ENCODE peak calls at places on chromosomes 16 and 17, in five cellular contexts. A, B, Q, V and I are unnamed samples.

GRCh38 chr17:46191332-46192210 is 1.7 kb downstream of the KANSL1 start:
- DNase-seq in A (peak), B (no peak), Q (peak), V (peak), I (peak)

GRCh38 chr17:78266771-78267170 is 35.3 kb downstream of the TMEM235 start:
- DNase-seq in A (no peak), B (no peak), Q (no peak), V (no peak), I (no peak)

GRCh38 chr16:18948372-18949020 is 22.3 kb upstream of the SMG1 start:
- DNase-seq in A (no peak), B (no peak), Q (no peak), V (no peak), I (no peak)

GRCh38 chr17:4623249-4623648 is 18.2 kb downstream of the ALOX15 start:
- DNase-seq in A (peak), B (no peak), Q (no peak), V (no peak), I (no peak)

GRCh38 chr16:15996432-15997109 is 47.2 kb downstream of the ABCC1 start:
- DNase-seq in A (peak), B (peak), Q (peak), V (no peak), I (no peak)

GRCh38 chr17:71709974-71710373 is 410.8 kb upstream of the SOX9 start:
- DNase-seq in A (no peak), B (peak), Q (peak), V (peak), I (no peak)

GRCh38 chr17:80386341-80386740 is 28.6 kb upstream of the ENDOV start:
- DNase-seq in A (no peak), B (no peak), Q (no peak), V (no peak), I (no peak)

GRCh38 chr17:18031955-18032354 is 7.0 kb downstream of the ATPAF2 start:
- DNase-seq in A (peak), B (peak), Q (no peak), V (no peak), I (no peak)

GRCh38 chr17:11948791-11949190 is 48.5 kb downstream of the ZNF18 start:
- DNase-seq in A (peak), B (peak), Q (peak), V (no peak), I (no peak)

GRCh38 chr16:30004424-30004776 is 6.4 kb downstream of the DOC2A start:
- DNase-seq in A (no peak), B (no peak), Q (no peak), V (no peak), I (no peak)

GRCh38 chr17:27239046-27239445 is 54.9 kb upstream of the WSB1 start:
- DNase-seq in A (no peak), B (no peak), Q (no peak), V (no peak), I (peak)

GRCh38 chr17:50274142-50274944 is at the start of gene TMEM92:
- DNase-seq in A (no peak), B (peak), Q (no peak), V (peak), I (no peak)

GRCh38 chr16:85428168-85428898 is 184.8 kb upstream of the GSE1 start:
- DNase-seq in A (peak), B (no peak), Q (no peak), V (peak), I (peak)

GRCh38 chr16:19203374-19203966 is 35.4 kb downstream of the SYT17 start:
- DNase-seq in A (no peak), B (no peak), Q (no peak), V (no peak), I (peak)

GRCh38 chr16:27317320-27317719 is 3.5 kb downstream of the IL4R start:
- DNase-seq in A (no peak), B (no peak), Q (no peak), V (no peak), I (no peak)

GRCh38 chr17:57987582-57988300 is at the start of gene VEZF1:
- DNase-seq in A (peak), B (peak), Q (peak), V (peak), I (peak)

GRCh38 chr16:56643080-56643778 is 4.8 kb downstream of the MT1A start:
- DNase-seq in A (peak), B (no peak), Q (peak), V (peak), I (peak)

GRCh38 chr16:15054357-15055140 is 1.3 kb downstream of the NTAN1 start:
- DNase-seq in A (no peak), B (no peak), Q (no peak), V (no peak), I (no peak)

GRCh38 chr16:30997887-30998711 is 12.3 kb downstream of the STX1B start:
- DNase-seq in A (peak), B (peak), Q (peak), V (no peak), I (no peak)

GRCh38 chr17:81354252-81354943 is 40.9 kb upstream of the BAHCC1 start:
- DNase-seq in A (no peak), B (no peak), Q (no peak), V (no peak), I (no peak)

GRCh38 chr16:55324491-55325447 is 766 bp downstream of the IRX6 start:
- DNase-seq in A (no peak), B (no peak), Q (peak), V (peak), I (no peak)

GRCh38 chr17:1197379-1197778 is 17.6 kb upstream of the ABR start:
- DNase-seq in A (peak), B (peak), Q (peak), V (no peak), I (peak)

GRCh38 chr17:10019941-10020403 is 114.9 kb upstream of the RCVRN start:
- DNase-seq in A (no peak), B (no peak), Q (peak), V (peak), I (no peak)

GRCh38 chr16:12801511-12802042 is 2.1 kb downstream of the CPPED1 start:
- DNase-seq in A (peak), B (peak), Q (peak), V (no peak), I (peak)

GRCh38 chr16:58443783-58444182 is 51.5 kb downstream of the GINS3 start:
- DNase-seq in A (no peak), B (no peak), Q (no peak), V (no peak), I (no peak)

GRCh38 chr16:6104423-6104822 is 1006.8 kb upstream of the EEF2KMT start:
- DNase-seq in A (no peak), B (no peak), Q (no peak), V (no peak), I (no peak)

GRCh38 chr17:59842901-59843652 is 49.7 kb downstream of the TUBD1 start:
- DNase-seq in A (peak), B (peak), Q (peak), V (no peak), I (peak)

GRCh38 chr17:75933836-75934235 is 7.0 kb downstream of the FBF1 start:
- DNase-seq in A (no peak), B (no peak), Q (peak), V (no peak), I (no peak)

GRCh38 chr16:81524382-81524781 is 79.8 kb downstream of the CMIP start:
- DNase-seq in A (no peak), B (no peak), Q (no peak), V (no peak), I (no peak)

GRCh38 chr16:15031179-15031578 is 24.7 kb downstream of the NTAN1 start:
- DNase-seq in A (no peak), B (no peak), Q (no peak), V (no peak), I (no peak)

GRCh38 chr17:63753215-63753614 is 11.6 kb upstream of the STRADA start:
- DNase-seq in A (no peak), B (no peak), Q (no peak), V (no peak), I (no peak)

GRCh38 chr16:82682757-82683156 is 56.0 kb downstream of the CDH13 start:
- DNase-seq in A (peak), B (no peak), Q (no peak), V (no peak), I (no peak)

GRCh38 chr16:57600048-57600835 is 28.2 kb upstream of the ADGRG1 start:
- DNase-seq in A (peak), B (peak), Q (peak), V (peak), I (peak)

GRCh38 chr17:15341385-15341849 is at the start of gene TEKT3:
- DNase-seq in A (peak), B (peak), Q (peak), V (peak), I (no peak)

DNA sequence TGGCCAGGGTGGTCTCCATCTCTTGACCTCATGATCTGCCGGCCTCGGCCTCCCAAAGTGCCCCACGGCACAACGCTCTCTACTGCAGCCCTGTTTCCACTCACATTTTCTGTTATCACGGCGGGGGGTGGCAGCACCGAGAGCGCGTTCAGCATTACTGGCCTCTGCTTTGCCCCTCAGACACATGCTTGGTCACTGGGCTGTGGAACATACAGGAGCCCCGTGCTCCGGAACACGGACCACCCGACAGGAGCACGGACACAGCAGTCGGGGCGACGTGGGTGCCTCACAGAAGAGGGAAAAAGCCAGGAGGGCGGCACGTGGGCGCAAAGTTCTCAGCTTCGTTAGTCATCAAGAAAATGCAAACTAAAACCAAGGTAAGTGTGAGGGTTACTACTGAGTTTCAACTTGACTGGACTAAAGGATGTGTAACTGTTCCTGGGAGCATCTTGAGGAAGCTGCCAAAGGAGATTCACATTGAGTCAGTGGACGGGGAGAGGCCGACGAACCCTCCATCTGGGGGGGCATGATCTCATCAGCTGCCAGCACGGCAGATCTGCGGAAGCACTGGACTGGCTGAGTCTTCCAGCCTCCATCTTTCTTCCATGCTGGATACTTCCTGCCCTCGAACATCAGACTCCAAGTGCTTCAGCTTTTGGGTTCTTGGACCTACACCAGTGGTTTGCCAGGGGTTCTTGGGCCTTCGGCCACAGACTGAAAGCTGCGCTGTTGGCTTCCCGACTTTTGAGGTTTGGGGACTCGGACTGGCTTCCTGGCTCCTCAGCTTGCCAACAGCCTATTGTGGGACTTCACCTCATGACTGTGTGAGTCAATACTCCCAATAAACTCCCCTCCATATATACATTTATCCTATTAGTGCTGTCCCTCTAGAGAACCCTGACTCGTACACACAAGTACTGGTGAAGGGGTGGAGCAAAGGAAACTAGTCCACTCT is 106.8 kb downstream of the ZNF778 start:
- DNase-seq in A (peak), B (peak), Q (peak), V (no peak), I (peak)
- H3K4me3 ChIP-seq in A (no peak), B (no peak), Q (no peak), V (no peak), I (peak)

DNA sequence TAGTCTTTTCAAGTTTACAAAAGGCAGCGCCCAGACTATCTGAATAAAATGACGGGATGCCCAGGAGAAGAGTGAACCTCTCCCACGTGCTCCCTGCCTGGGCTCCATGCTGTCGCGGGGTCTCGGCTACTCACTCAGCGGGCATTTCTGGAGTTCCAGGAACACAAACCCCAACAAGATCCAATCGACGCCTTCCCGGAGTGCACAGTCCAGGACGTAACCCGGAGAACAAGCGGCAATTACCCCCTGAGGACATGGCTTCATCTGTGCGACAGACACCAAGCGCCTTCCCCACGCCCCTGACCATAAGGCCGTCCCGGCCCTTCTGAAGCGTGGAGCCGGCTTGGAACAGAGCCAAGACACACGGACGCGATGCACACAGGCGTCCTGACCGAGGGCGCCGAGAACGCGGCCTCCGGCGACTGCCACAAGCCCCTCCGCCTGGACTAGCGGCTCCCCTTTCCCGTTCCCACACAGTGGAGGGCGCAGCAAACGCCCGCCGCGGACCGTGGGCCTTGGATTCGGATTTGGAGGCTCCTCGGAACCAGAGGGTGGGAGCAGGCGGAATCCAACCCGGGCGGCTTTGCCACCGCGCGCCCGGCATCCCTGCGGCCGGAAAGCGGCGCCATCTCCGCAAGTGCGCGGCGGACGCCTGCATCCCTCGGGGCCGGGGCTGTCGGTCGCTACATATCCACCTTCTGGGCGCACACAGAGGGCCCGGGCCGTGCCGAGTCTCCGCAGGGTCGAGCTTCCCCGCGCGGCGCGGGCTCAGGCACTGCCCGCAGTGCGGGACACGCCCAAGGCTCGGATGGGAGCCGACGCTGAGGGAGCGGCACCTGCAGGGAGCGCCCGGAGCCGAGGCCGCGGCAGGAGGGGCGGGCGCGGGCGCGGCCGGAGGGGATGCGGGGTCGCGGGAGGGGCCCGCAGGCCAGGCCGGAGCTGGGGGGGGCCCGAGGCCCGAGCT is 725 bp downstream of the ABCA3 start:
- DNase-seq in A (peak), B (peak), Q (peak), V (peak), I (peak)
- TF ChIP-seq CTCF in A (no peak), B (peak), Q (no peak), V (peak), I (no peak)

GRCh38 chr17:16931318-16932060 is 40.4 kb downstream of the TNFRSF13B start:
- DNase-seq in A (no peak), B (no peak), Q (no peak), V (no peak), I (no peak)
- H3K4me3 ChIP-seq in A (no peak), B (no peak), Q (no peak), V (no peak), I (no peak)

DNA sequence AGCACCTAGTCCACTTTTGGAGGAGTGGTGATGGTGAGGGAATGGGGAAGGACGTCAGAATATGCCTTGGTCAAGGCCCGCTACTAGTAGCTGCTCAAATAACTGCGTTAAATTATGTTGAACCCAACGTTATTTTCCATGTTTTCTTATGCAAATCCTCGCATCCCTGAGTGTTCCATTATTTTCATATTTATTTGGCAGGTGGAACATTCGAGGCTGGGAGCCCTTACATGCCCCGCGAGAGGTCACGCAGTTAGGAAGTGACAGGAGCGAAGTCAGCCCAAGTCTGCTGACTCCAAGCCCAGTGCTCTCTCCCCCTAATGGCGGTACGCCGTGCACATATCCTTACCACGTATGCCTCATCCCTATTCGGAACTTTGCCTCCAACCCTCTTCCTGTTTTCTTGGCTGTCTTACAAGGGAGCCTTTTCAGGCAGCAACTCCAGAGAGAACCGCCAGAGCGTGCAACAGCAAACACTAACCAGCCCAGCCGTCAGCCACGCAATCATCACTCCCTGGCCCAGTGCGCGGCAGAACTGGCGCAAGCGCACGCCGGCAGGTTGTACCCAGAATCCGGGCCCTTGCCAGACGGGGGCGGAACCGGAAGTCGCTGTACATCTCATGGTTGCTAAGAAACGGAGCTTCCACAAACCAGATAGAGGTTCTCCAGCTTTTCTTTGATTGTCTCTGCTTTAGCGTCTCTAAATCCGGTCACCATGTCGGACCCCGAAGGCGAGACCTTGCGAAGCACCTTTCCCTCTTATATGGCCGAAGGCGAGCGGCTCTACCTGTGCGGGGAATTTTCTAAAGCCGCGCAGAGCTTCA is at the start of gene ODAD4:
- DNase-seq in A (peak), B (peak), Q (peak), V (peak), I (peak)
- TF ChIP-seq CTCF in A (peak), B (peak), Q (peak), V (peak), I (peak)